ENCODE peak calls at places on chromosomes 5 and 9, in four cellular contexts. S is H9, D is neuronal stem cell, U is IMR-90. I is an unnamed sample.

GRCh38 chr9:113481176-113481805 is 17.8 kb downstream of the RGS3 start:
- DNase-seq in U (no peak), D (no peak), S (no peak), I (no peak)

GRCh38 chr9:123350590-123351310 is 5.2 kb upstream of the CRB2 start:
- DNase-seq in U (no peak), D (no peak), S (no peak), I (no peak)

GRCh38 chr9:121658591-121658990 is 7.2 kb downstream of the DAB2IP start:
- DNase-seq in D (no peak), U (no peak), S (no peak), I (no peak)

GRCh38 chr5:82018462-82018861 is 46.6 kb downstream of the ATG10 start:
- DNase-seq in D (peak), S (no peak), U (peak), I (no peak)

GRCh38 chr9:33619666-33620404 is 95.8 kb downstream of the ANKRD18B start:
- DNase-seq in D (no peak), U (peak), S (no peak), I (peak)

GRCh38 chr5:17373406-17374110 is 124.5 kb upstream of the TAF11L2 start:
- DNase-seq in D (no peak), S (no peak), U (no peak), I (no peak)

GRCh38 chr9:116837038-116837998 is 150.2 kb downstream of the TRIM32 start:
- DNase-seq in U (no peak), D (no peak), S (peak), I (peak)

GRCh38 chr5:16782227-16782626 is 153.9 kb downstream of the MYO10 start:
- DNase-seq in S (no peak), U (no peak), D (no peak), I (no peak)

GRCh38 chr9:113573303-113573958 is 109.9 kb downstream of the RGS3 start:
- DNase-seq in U (no peak), S (no peak), D (no peak), I (peak)

GRCh38 chr9:14214693-14215092 is 99.2 kb downstream of the NFIB start:
- DNase-seq in D (no peak), U (no peak), S (no peak), I (no peak)

GRCh38 chr9:37415011-37415719 is 7.3 kb upstream of the GRHPR start:
- DNase-seq in D (peak), S (peak), U (peak), I (peak)

GRCh38 chr5:141757402-141757801 is 75.4 kb upstream of the ARAP3 start:
- DNase-seq in S (peak), D (no peak), U (peak), I (peak)

GRCh38 chr5:125704888-125705287 is 718.3 kb upstream of the GRAMD2B start:
- DNase-seq in S (no peak), D (no peak), U (no peak), I (no peak)

GRCh38 chr5:64557911-64558310 is 52.1 kb downstream of the RGS7BP start:
- DNase-seq in D (no peak), U (no peak), S (no peak), I (no peak)

GRCh38 chr9:89591291-89592200 is 13.3 kb upstream of the GADD45G start:
- DNase-seq in D (no peak), S (no peak), U (no peak), I (no peak)

GRCh38 chr9:2302606-2303005 is 287.5 kb downstream of the SMARCA2 start:
- DNase-seq in U (no peak), D (no peak), S (no peak), I (no peak)

GRCh38 chr5:32531885-32532520 is 53.4 kb upstream of the SUB1 start:
- DNase-seq in D (no peak), U (peak), S (peak), I (peak)

GRCh38 chr9:89817186-89817960 is 212.6 kb downstream of the GADD45G start:
- DNase-seq in S (no peak), U (no peak), D (no peak), I (peak)

DNA sequence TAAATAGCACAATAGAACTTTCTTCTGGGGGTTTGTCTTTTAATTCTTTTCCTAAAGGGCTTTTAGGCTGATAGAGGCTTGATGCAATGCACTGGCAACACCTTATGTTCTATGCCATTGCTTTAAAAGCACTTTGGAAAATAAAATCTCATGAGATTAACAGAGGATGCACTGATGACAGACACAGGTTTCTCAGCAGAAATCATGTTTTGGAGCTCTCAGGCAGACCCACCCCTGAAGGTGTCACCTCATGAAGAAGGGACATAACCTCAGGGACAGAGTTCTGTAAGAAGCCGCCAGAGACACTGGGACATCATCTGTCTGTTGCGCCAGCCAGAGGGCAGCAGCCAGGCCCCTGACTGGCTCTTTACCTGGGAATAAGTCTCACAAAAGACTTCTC is 27.7 kb downstream of the SLC22A5 start:
- DNase-seq in S (no peak), D (no peak), U (no peak), I (no peak)
- H3K27ac ChIP-seq in S (no peak), D (no peak), U (no peak), I (no peak)

DNA sequence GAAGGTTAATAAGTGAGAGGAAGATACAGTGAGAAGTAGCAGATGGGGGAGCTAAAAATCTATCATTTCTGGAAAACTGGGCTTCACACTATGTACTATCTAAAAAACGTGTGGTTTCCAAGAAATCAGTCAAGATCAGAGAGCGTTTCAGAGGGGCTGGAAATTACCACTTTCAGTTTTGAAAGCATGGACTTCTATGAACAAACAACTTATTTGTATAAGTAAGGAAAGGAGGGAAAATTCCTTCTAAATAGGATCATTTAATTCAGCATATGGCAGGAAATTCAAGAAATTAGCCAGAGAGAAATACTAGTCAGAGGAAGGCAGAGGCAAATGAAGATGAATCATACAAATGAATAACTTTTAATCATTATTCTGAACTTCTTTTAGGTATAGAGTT is 11.3 kb downstream of the TNC start:
- DNase-seq in D (no peak), U (peak), S (no peak), I (no peak)
- H4K8ac ChIP-seq in D (no peak), U (no peak), S (no peak), I (no peak)

GRCh38 chr9:100667448-100667847 is 89.6 kb downstream of the CAVIN4 start:
- DNase-seq in U (no peak), D (no peak), S (no peak), I (no peak)
- H3K27ac ChIP-seq in U (no peak), D (no peak), S (no peak), I (no peak)

DNA sequence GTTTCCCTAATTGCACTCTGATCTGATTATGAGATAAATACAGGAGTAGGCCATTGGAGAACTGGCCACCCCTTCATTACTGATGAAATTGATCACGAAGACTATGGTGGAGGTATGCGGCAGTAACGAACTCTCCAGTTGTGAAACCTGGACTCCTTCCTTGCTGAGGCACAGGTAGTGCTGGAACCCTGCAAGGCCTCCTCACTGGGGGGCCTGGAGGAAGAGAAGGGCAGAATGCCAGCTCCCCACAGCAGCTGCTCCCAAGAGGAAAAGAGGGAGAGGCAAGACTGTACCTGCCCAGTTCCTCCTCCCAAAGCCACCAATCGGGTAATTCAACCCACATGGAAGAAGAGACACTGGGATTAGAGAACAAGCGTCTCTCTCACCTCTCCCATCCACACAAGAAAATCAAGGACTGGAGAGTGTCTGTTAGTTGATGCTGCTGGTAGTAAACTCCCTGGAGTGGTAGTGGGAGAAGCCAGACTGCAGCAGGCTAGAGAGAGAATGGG is 19.1 kb upstream of the TRIO start:
- DNase-seq in D (no peak), S (no peak), U (no peak), I (no peak)
- H4K8ac ChIP-seq in D (no peak), S (no peak), U (no peak), I (no peak)

GRCh38 chr9:96340707-96341106 is 38.7 kb upstream of the HSD17B3 start:
- DNase-seq in S (no peak), U (no peak), D (no peak), I (no peak)

GRCh38 chr9:96342553-96343245 is 40.7 kb upstream of the HSD17B3 start:
- DNase-seq in D (no peak), U (no peak), S (no peak), I (no peak)

GRCh38 chr9:96348261-96348660 is 35.2 kb downstream of the SLC35D2 start:
- DNase-seq in S (no peak), D (no peak), U (no peak), I (peak)

GRCh38 chr9:96345551-96345950 is 38.0 kb downstream of the SLC35D2 start:
- DNase-seq in S (no peak), U (no peak), D (no peak), I (no peak)

DNA sequence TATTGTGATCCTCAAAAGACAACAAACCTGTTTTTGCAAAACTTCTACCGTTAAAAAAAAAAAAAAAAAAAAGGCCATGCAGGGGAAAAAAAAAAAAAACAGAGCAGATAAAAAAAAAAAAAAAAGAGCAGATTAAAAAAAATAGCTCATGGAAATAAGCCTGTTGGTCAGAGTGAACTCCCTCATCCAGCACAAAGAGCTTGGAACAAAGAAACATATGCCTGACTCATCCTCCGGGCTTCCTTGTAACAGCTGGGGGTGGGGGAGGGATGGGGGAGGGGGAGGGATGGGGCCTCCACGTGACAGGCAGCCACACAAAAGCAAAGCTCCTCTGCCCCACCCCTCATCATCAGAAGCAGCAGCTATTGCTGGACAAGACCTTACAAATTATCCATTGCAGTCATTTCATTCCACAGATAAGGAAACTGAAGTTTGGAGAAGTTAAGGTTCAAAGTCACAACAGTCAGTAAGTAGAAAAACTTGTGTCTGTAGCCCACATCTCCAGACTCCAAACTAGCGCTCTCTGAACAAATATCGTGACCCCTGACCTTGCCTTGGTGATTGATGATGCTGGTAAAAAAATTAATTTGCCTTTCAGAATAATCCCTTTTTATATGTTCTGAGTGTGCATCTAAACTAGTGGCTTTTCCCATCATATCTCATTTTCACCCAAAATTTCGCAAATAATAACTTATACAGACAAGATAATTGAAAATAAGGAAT is 38.9 kb downstream of the SLC35D2 start:
- DNase-seq in S (peak), D (peak), U (peak), I (peak)
- H3K27ac ChIP-seq in S (no peak), D (no peak), U (peak), I (no peak)